ENCODE peak calls at places on chromosomes 5 and 9, in four cellular contexts. D, T, Y and B are unnamed samples.

GRCh38 chr9:89779816-89780215 is 175.0 kb downstream of the GADD45G start:
- DNase-seq in D (no peak), T (no peak), Y (no peak), B (no peak)

GRCh38 chr5:30525353-30525752 is 668.1 kb upstream of the CDH6 start:
- DNase-seq in D (no peak), T (no peak), Y (no peak), B (no peak)

GRCh38 chr5:125451622-125452021 is 705.2 kb upstream of the ZNF608 start:
- DNase-seq in D (no peak), T (no peak), Y (no peak), B (peak)

GRCh38 chr9:8570776-8571175 is 771.2 kb upstream of the DMAC1 start:
- DNase-seq in D (no peak), T (no peak), Y (no peak), B (no peak)

GRCh38 chr5:177452688-177453638 is 6.3 kb downstream of the PRR7 start:
- DNase-seq in D (no peak), T (no peak), Y (no peak), B (no peak)

GRCh38 chr5:135120951-135121350 is 86.9 kb upstream of the PITX1 start:
- DNase-seq in D (no peak), T (no peak), Y (no peak), B (no peak)

GRCh38 chr5:67896312-67896985 is 319.1 kb upstream of the PIK3R1 start:
- DNase-seq in D (no peak), T (no peak), Y (no peak), B (no peak)

GRCh38 chr5:147051193-147051592 is 172.6 kb upstream of the PPP2R2B start:
- DNase-seq in D (no peak), T (no peak), Y (peak), B (no peak)

GRCh38 chr5:1743061-1743768 is 56.4 kb downstream of the MRPL36 start:
- DNase-seq in D (no peak), T (no peak), Y (no peak), B (no peak)

GRCh38 chr9:128191406-128192046 is at the start of gene CIZ1:
- DNase-seq in D (peak), T (peak), Y (peak), B (peak)

GRCh38 chr5:42898760-42899159 is 87.1 kb upstream of the SELENOP start:
- DNase-seq in D (no peak), T (no peak), Y (no peak), B (no peak)

GRCh38 chr5:132300572-132301340 is 6.6 kb downstream of the SLC22A4 start:
- DNase-seq in D (no peak), T (no peak), Y (no peak), B (no peak)

GRCh38 chr5:150999704-151000452 is 20.5 kb upstream of the GPX3 start:
- DNase-seq in D (peak), T (no peak), Y (peak), B (peak)

GRCh38 chr5:142674438-142675210 is 11.3 kb downstream of the FGF1 start:
- DNase-seq in D (peak), T (no peak), Y (peak), B (peak)

GRCh38 chr5:35003018-35003957 is 44.5 kb downstream of the AGXT2 start:
- DNase-seq in D (peak), T (peak), Y (peak), B (peak)

GRCh38 chr9:92738661-92739081 is 26.0 kb downstream of the BICD2 start:
- DNase-seq in D (peak), T (no peak), Y (no peak), B (peak)

GRCh38 chr9:26375448-26375847 is 517.2 kb downstream of the CAAP1 start:
- DNase-seq in D (no peak), T (no peak), Y (no peak), B (no peak)

GRCh38 chr9:136760424-136760823 is 2.4 kb upstream of the LCN8 start:
- DNase-seq in D (no peak), T (no peak), Y (no peak), B (no peak)